ENCODE peak calls at places on chromosome 7, in four cellular contexts. A is psoas muscle, H is dermis microvascular lymphatic vessel endothelial cell, I is heart right ventricle. R is an unnamed sample.

GRCh38 chr7:113809591-113809990 is 109.2 kb downstream of the PPP1R3A start:
- DNase-seq in A (no peak), H (no peak), I (no peak), R (no peak)

GRCh38 chr7:35869810-35870209 is 69.0 kb downstream of the SEPTIN7 start:
- DNase-seq in H (no peak), A (no peak), I (no peak), R (no peak)

GRCh38 chr7:30791126-30791525 is 19.9 kb downstream of the MINDY4 start:
- DNase-seq in A (no peak), I (no peak), H (no peak), R (no peak)

GRCh38 chr7:155589001-155589980 is 42.9 kb upstream of the CNPY1 start:
- DNase-seq in H (no peak), A (no peak), I (no peak), R (no peak)

GRCh38 chr7:79357101-79357500 is 96.4 kb downstream of the MAGI2 start:
- DNase-seq in H (no peak), A (no peak), I (no peak), R (no peak)

GRCh38 chr7:30164567-30164966 is 29.8 kb downstream of the MTURN start:
- DNase-seq in I (no peak), A (no peak), H (peak; percentile 40), R (peak; percentile 68)

GRCh38 chr7:137829337-137829992 is 17.3 kb downstream of the DGKI start:
- DNase-seq in A (no peak), I (no peak), H (no peak), R (no peak)

GRCh38 chr7:116732788-116733709 is 61.1 kb downstream of the MET start:
- DNase-seq in A (no peak), H (no peak), I (no peak), R (no peak)

GRCh38 chr7:129644634-129645230 is 33.2 kb downstream of the NRF1 start:
- DNase-seq in H (peak; percentile 48), I (no peak), A (no peak), R (peak; percentile 14)

GRCh38 chr7:130672146-130672545 is 3.6 kb upstream of the COPG2 start:
- DNase-seq in I (no peak), H (no peak), A (no peak), R (no peak)

GRCh38 chr7:80087768-80088170 is 46.9 kb upstream of the GNAI1 start:
- DNase-seq in H (no peak), A (no peak), I (no peak), R (no peak)

GRCh38 chr7:111424768-111425167 is 137.5 kb downstream of the IMMP2L start:
- DNase-seq in H (no peak), I (no peak), A (no peak), R (peak; percentile 4)

GRCh38 chr7:66847879-66848810 is 72.9 kb upstream of the TMEM248 start:
- DNase-seq in I (no peak), A (no peak), H (no peak), R (peak; percentile 41)

GRCh38 chr7:53246974-53247373 is 211.5 kb downstream of the POM121L12 start:
- DNase-seq in H (no peak), I (no peak), A (no peak), R (no peak)

GRCh38 chr7:128353610-128354009 is 7.9 kb downstream of the PRRT4 start:
- DNase-seq in I (no peak), A (no peak), H (no peak), R (no peak)

GRCh38 chr7:16326099-16326498 is 95.2 kb downstream of the CRPPA start:
- DNase-seq in A (no peak), H (no peak), I (no peak), R (no peak)

GRCh38 chr7:157807510-157807909 is 470.7 kb downstream of the DNAJB6 start:
- DNase-seq in H (no peak), A (no peak), I (no peak), R (peak; percentile 17)

GRCh38 chr7:43834463-43835251 is 34.7 kb downstream of the MRPS24 start:
- DNase-seq in H (peak; percentile 7), A (no peak), I (no peak), R (no peak)

GRCh38 chr7:95267754-95268153 is 56.6 kb downstream of the PON1 start:
- DNase-seq in H (no peak), I (no peak), A (no peak), R (no peak)

GRCh38 chr7:129830949-129831348 is 121.8 kb downstream of the UBE2H start:
- DNase-seq in H (no peak), A (no peak), I (no peak), R (no peak)

GRCh38 chr7:106126170-106126938 is 14.2 kb upstream of the SYPL1 start:
- DNase-seq in H (peak; percentile 77), A (no peak), I (no peak), R (peak; percentile 64)

GRCh38 chr7:91185771-91186170 is 78.5 kb upstream of the FZD1 start:
- DNase-seq in I (no peak), H (no peak), A (no peak), R (no peak)

GRCh38 chr7:30648744-30649540 is 33.3 kb downstream of the CRHR2 start:
- DNase-seq in H (no peak), A (no peak), I (no peak), R (no peak)

GRCh38 chr7:132390705-132391104 is 185.6 kb downstream of the PLXNA4 start:
- DNase-seq in H (no peak), A (no peak), I (no peak), R (no peak)